ENCODE peak calls at places on chromosome 4, in six cellular contexts. P, L, O, S, Z and E are unnamed samples.

GRCh38 chr4:114312349-114312748 is 286.3 kb upstream of the UGT8 start:
- DNase-seq in O (no peak), Z (no peak), L (peak; percentile 2), S (no peak), P (peak; percentile 41), E (no peak)

GRCh38 chr4:41394362-41394960 is 137.7 kb downstream of the UCHL1 start:
- DNase-seq in S (no peak), O (no peak), Z (no peak), L (no peak), P (no peak), E (no peak)

GRCh38 chr4:874971-875817 is 49.3 kb upstream of the CPLX1 start:
- DNase-seq in S (no peak), L (no peak), Z (no peak), P (no peak), O (no peak), E (no peak)

GRCh38 chr4:38495481-38495880 is 168.5 kb upstream of the KLF3 start:
- DNase-seq in L (peak; percentile 82), S (no peak), P (no peak), Z (no peak), O (no peak), E (no peak)

GRCh38 chr4:180949825-180950224 is 1293.4 kb upstream of the TENM3 start:
- DNase-seq in O (peak; percentile 93), S (no peak), L (no peak), Z (no peak), P (no peak), E (no peak)

GRCh38 chr4:8069102-8069752 is 89.4 kb downstream of the ABLIM2 start:
- DNase-seq in O (no peak), S (no peak), P (no peak), Z (no peak), L (no peak), E (no peak)

GRCh38 chr4:137523329-137523728 is 9.0 kb downstream of the PCDH18 start:
- DNase-seq in P (no peak), Z (no peak), O (no peak), S (no peak), L (no peak), E (no peak)

GRCh38 chr4:5968246-5968645 is 50.0 kb downstream of the C4orf50 start:
- DNase-seq in P (no peak), S (no peak), O (no peak), L (no peak), Z (no peak), E (no peak)

GRCh38 chr4:73741140-73741749 is 876 bp downstream of the CXCL8 start:
- DNase-seq in Z (no peak), L (no peak), P (no peak), S (no peak), O (peak; percentile 27), E (no peak)

GRCh38 chr4:133565379-133565778 is 416.3 kb downstream of the PCDH10 start:
- DNase-seq in L (no peak), O (peak; percentile 1), P (no peak), S (peak; percentile 79), Z (no peak), E (no peak)

GRCh38 chr4:126916626-126917140 is 716.1 kb upstream of the INTU start:
- DNase-seq in S (peak; percentile 78), Z (no peak), P (no peak), L (no peak), O (peak; percentile 31), E (no peak)

GRCh38 chr4:6720202-6720699 is 4.3 kb downstream of the BLOC1S4 start:
- DNase-seq in L (peak; percentile 93), O (peak; percentile 33), Z (peak; percentile 75), S (peak; percentile 80), P (peak; percentile 84), E (peak; percentile 92)

GRCh38 chr4:135007400-135007799 is 805.8 kb upstream of the PABPC4L start:
- DNase-seq in S (no peak), P (no peak), L (no peak), Z (no peak), O (no peak), E (no peak)

GRCh38 chr4:24266951-24267577 is 317.3 kb downstream of the DHX15 start:
- DNase-seq in Z (no peak), S (peak; percentile 49), L (no peak), O (no peak), P (no peak), E (no peak)

GRCh38 chr4:84956014-84956413 is 10.5 kb downstream of the WDFY3 start:
- DNase-seq in P (no peak), L (no peak), S (no peak), Z (no peak), O (peak; percentile 26), E (no peak)

GRCh38 chr4:185201983-185202962 is 1.5 kb downstream of the CFAP97 start:
- DNase-seq in P (peak; percentile 23), L (peak; percentile 32), S (peak; percentile 68), Z (peak; percentile 31), O (no peak), E (no peak)

GRCh38 chr4:42339935-42340406 is 57.3 kb upstream of the SHISA3 start:
- DNase-seq in L (peak; percentile 51), Z (no peak), O (peak; percentile 1), S (peak; percentile 92), P (no peak), E (no peak)

GRCh38 chr4:70880739-70881138 is 21.4 kb upstream of the MOB1B start:
- DNase-seq in L (no peak), S (no peak), P (no peak), O (no peak), Z (no peak), E (no peak)

GRCh38 chr4:172850838-172851237 is 317.8 kb upstream of the GALNT7 start:
- DNase-seq in Z (no peak), S (peak; percentile 36), P (no peak), L (no peak), O (peak; percentile 88), E (no peak)

GRCh38 chr4:6470502-6471302 is 1.7 kb downstream of the PPP2R2C start:
- DNase-seq in S (peak; percentile 64), P (peak; percentile 21), L (peak; percentile 66), O (peak; percentile 30), Z (no peak), E (no peak)

GRCh38 chr4:117968606-117969005 is 65.7 kb upstream of the NDST3 start:
- DNase-seq in L (no peak), P (no peak), O (no peak), Z (no peak), S (no peak), E (no peak)

GRCh38 chr4:157607996-157608395 is 387.5 kb downstream of the GRIA2 start:
- DNase-seq in L (no peak), O (no peak), Z (no peak), P (no peak), S (no peak), E (no peak)

GRCh38 chr4:25970241-25970675 is 56.2 kb downstream of the SMIM20 start:
- DNase-seq in P (peak; percentile 28), S (peak; percentile 55), O (no peak), Z (peak; percentile 75), L (no peak), E (no peak)

GRCh38 chr4:123825596-123826291 is 429.1 kb downstream of the SPRY1 start:
- DNase-seq in P (no peak), Z (no peak), L (no peak), O (peak; percentile 62), S (no peak), E (no peak)

GRCh38 chr4:535181-535923 is 36.3 kb downstream of the PIGG start:
- DNase-seq in L (no peak), Z (no peak), P (no peak), O (no peak), S (no peak), E (no peak)

GRCh38 chr4:6005175-6005574 is 13.1 kb downstream of the C4orf50 start:
- DNase-seq in O (no peak), S (no peak), P (no peak), L (no peak), Z (no peak), E (no peak)

GRCh38 chr4:98656443-98656842 is 2.0 kb downstream of the TSPAN5 start:
- DNase-seq in Z (no peak), S (no peak), O (no peak), P (no peak), L (no peak), E (no peak)

DNA sequence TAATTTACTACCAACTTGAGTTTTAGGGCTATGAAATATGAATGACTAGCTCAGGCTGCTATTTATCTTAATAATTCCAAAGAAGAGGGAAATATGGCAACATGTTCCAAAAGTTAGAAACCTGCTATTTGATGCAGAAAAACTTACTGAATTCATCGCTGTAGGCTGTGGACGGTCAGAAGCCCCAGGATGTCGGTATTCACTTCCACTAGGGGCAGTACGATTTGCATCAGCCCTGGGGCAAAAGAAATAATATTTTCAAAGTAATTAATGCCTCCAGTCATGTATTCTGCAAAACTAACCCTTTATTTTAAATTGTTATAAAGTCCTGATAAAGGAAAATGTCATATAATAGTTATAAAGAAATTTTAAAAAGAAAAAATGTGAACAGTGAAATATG is 4.5 kb downstream of the PLRG1 start:
- DNase-seq in O (no peak), Z (no peak), P (no peak), L (no peak), S (no peak), E (no peak)
- TF ChIP-seq CTCF in O (no peak), Z (peak; percentile 54), P (no peak), L (no peak), S (no peak), E (no peak)

DNA sequence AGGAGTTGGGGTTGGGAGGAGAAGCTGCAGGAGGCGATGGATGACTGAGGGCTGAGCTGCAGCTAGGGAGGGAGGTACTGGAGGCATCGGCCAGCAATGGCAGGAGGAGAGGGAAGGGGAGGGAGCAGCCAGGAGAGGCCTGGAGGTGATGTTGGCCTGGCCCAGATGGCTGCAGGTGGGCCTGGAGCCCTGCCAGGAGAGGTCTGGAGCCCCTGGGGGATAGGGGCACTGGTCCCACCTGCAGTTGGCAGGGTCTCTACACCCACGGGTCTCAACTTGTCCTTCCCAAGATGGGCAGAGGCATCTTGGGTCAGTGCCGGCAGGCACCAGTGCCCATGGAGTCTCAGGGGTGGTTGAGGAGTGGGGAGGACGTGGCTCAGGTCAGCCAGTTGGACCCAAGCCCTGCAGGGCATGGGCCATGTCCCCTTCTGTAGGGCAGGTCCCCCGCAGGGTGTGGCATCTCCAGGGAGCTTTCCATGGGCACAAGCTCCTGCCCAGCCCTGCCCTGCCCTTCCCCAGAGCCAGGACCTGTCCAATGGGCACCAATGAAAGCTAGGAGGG is 2.7 kb upstream of the MXD4 start:
- DNase-seq in L (no peak), P (no peak), S (no peak), O (no peak), Z (no peak), E (no peak)
- H3K4me1 ChIP-seq in L (peaks cover 34% of the 10 kb centered on the region), P (peaks cover 20% of the 10 kb centered on the region), S (peaks cover 10% of the 10 kb centered on the region), O (peaks cover 17% of the 10 kb centered on the region), Z (peaks cover 20% of the 10 kb centered on the region), E (peaks cover 25% of the 10 kb centered on the region)

GRCh38 chr4:142567199-142567598 is 278.9 kb downstream of the INPP4B start:
- DNase-seq in P (peak; percentile 51), Z (no peak), O (no peak), L (peak; percentile 88), S (no peak), E (peak; percentile 56)
- TF ChIP-seq CTCF in P (no peak), Z (no peak), O (peak; percentile 37), L (peak; percentile 48), S (no peak), E (no peak)

DNA sequence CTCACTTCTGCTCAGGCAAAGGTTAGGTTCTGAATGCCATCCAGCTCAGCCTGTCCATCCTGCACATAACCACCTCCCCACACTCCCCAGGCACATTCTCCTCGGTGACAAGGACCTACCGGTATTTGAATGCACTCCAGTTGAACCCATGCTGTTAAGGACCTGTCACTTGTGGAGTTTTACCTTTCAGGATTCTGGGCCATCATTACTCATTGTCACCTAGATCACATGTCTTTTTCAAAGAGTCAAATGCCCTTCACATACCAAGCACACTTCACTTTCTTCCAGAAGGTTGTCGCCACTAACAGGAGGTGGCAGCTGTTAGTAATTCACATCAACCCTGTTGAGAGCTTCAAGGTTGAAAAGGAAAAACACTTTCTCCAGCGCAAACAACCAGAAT is 218.3 kb downstream of the SOWAHB start:
- DNase-seq in P (no peak), L (no peak), S (no peak), O (no peak), Z (no peak), E (no peak)
- H3K4me1 ChIP-seq in P (peaks cover 9% of the 10 kb centered on the region), L (no peaks in the 10 kb centered on the region), S (peaks cover 17% of the 10 kb centered on the region), O (peaks cover 8% of the 10 kb centered on the region), Z (no peaks in the 10 kb centered on the region), E (no peaks in the 10 kb centered on the region)